ENCODE peak calls at places on chromosomes 16 and 17, in four cellular contexts. D is SK-N-SH, U is K562, L is GM12878. S is an unnamed sample.

GRCh38 chr16:87706278-87707000 is 59.3 kb downstream of the KLHDC4 start:
- DNase-seq in D (no peak), U (no peak), L (no peak), S (no peak)

GRCh38 chr17:5500247-5500803 is 14.0 kb downstream of the MIS12 start:
- DNase-seq in D (no peak), U (no peak), L (no peak), S (no peak)

GRCh38 chr17:64505320-64506200 is 529 bp downstream of the DDX5 start:
- DNase-seq in D (peak), U (peak), L (no peak), S (no peak)

GRCh38 chr17:81403671-81404534 is 8.6 kb downstream of the BAHCC1 start:
- DNase-seq in D (peak), U (no peak), L (no peak), S (no peak)

GRCh38 chr17:43467981-43468541 is 15.7 kb upstream of the DHX8 start:
- DNase-seq in D (no peak), U (no peak), L (no peak), S (no peak)

GRCh38 chr17:65185686-65186382 is 48.7 kb downstream of the RGS9 start:
- DNase-seq in D (peak), U (no peak), L (no peak), S (no peak)

GRCh38 chr16:85824161-85825135 is 25.0 kb downstream of the COX4I1 start:
- DNase-seq in D (no peak), U (no peak), L (no peak), S (no peak)

GRCh38 chr17:15501788-15502187 is 34.4 kb upstream of the CDRT4 start:
- DNase-seq in D (no peak), U (no peak), L (no peak), S (no peak)

GRCh38 chr17:59038734-59039133 is 67.9 kb downstream of the TRIM37 start:
- DNase-seq in D (no peak), U (no peak), L (no peak), S (no peak)

GRCh38 chr17:81923302-81924260 is 4.0 kb downstream of the MAFG start:
- DNase-seq in D (no peak), U (peak), L (no peak), S (no peak)

GRCh38 chr17:82173351-82174041 is 39.1 kb downstream of the CCDC57 start:
- DNase-seq in D (no peak), U (peak), L (no peak), S (no peak)

GRCh38 chr17:51057534-51057933 is 63.1 kb downstream of the SPAG9 start:
- DNase-seq in D (no peak), U (no peak), L (no peak), S (no peak)

GRCh38 chr16:84086996-84087395 is 29.7 kb downstream of the MBTPS1 start:
- DNase-seq in D (no peak), U (no peak), L (no peak), S (no peak)

GRCh38 chr17:4852504-4853075 is 19.4 kb downstream of the MINK1 start:
- DNase-seq in D (peak), U (peak), L (no peak), S (no peak)

GRCh38 chr17:61353211-61353610 is 46.4 kb upstream of the TBX2 start:
- DNase-seq in D (no peak), U (no peak), L (no peak), S (no peak)

GRCh38 chr17:61353615-61354014 is 46.0 kb upstream of the TBX2 start:
- DNase-seq in D (no peak), U (no peak), L (no peak), S (no peak)

GRCh38 chr17:61352771-61353170 is 46.9 kb upstream of the TBX2 start:
- DNase-seq in D (no peak), U (no peak), L (no peak), S (no peak)

GRCh38 chr17:61352408-61352770 is 47.3 kb upstream of the TBX2 start:
- DNase-seq in D (no peak), U (no peak), L (no peak), S (no peak)

GRCh38 chr17:61351745-61352407 is 47.8 kb upstream of the TBX2 start:
- DNase-seq in D (no peak), U (no peak), L (no peak), S (no peak)
- TF ChIP-seq NRF1 in D (no peak), U (no peak), L (no peak), S (no peak)

DNA sequence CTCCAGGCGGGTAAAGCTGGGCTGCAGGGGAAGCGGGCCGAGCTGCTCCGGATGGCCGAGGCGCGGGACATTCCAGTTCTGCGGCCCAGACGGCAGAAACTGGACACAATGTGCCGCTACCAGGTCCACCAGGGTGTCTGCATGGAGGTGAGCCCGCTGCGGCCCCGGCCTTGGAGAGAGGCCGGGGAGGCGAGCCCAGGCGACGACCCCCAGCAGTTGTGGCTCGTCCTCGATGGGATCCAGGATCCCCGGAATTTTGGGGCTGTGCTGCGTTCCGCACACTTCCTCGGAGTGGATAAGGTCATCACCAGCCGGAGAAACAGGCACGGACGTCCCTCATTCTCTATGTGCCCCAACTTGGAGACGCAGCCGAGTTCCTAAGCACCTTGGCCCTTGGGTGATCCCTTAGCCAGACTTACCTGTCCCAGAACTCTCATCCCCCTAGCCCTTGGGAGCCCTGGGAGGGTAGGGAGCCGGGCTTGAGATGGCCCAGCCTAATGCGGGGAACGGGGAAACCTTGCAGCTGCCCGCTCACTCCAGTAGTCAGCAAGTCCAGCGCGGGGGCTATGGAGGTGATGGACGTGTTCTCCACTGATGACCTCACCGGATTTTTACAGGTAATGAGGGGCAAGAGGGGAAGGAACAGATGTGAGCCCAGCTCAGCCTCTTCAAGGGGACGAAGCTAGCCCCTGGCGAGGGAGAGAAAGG is 801 bp downstream of the MRM1 start:
- DNase-seq in D (no peak), U (peak), L (no peak), S (peak)
- TF ChIP-seq USF2 in D (no peak), U (no peak), L (no peak), S (no peak)

GRCh38 chr16:74607967-74608356 is 1.0 kb upstream of the GLG1 start:
- DNase-seq in D (no peak), U (no peak), L (no peak), S (peak)

GRCh38 chr16:74607310-74607966 is 524 bp upstream of the GLG1 start:
- DNase-seq in D (no peak), U (no peak), L (no peak), S (peak)

GRCh38 chr16:74605332-74605731 is 1.6 kb downstream of the GLG1 start:
- DNase-seq in D (no peak), U (no peak), L (no peak), S (no peak)

GRCh38 chr16:74606521-74607309 is at the start of gene GLG1:
- DNase-seq in D (peak), U (peak), L (peak), S (peak)

GRCh38 chr16:74605746-74606520 is 981 bp downstream of the GLG1 start:
- DNase-seq in D (no peak), U (no peak), L (no peak), S (no peak)
- TF ChIP-seq NRF1 in D (no peak), U (no peak), L (no peak), S (no peak)

DNA sequence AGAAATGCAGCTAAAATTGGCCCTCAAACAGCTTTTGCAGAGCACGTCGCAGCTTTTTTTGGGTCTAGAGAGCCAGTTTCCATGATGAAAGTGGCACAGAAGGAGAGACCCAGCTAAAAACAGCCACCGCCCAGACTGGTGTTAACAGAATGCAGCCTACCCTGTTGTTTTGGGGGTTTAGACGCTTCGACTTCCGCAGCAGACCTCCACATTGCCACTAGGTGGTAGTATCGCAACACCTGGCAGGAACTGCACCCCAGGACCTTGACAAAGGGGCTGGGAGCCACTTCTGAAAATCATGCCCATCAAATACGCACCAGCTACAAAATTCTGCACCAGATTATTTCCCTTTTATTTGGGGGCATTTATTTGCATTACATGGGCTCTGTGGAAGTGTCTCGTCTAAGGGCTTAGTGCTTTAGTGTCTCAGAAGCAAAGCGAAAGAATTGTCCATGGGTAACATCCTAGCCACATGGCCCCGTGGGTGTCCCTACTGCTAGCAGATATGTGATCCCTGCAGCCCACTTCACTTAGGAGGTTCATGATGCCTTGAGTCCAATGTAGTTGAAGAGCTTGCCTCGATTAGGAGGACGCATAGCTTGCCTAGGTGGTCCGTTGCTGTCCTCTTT is 167.1 kb downstream of the HAPSTR1 start:
- DNase-seq in D (peak), U (peak), L (no peak), S (peak)
- TF ChIP-seq USF2 in D (no peak), U (no peak), L (no peak), S (no peak)

GRCh38 chr16:57575468-57576277 is 33.2 kb downstream of the ADGRG5 start:
- DNase-seq in D (no peak), U (peak), L (no peak), S (no peak)

GRCh38 chr16:57577691-57578224 is 35.3 kb downstream of the ADGRG5 start:
- DNase-seq in D (peak), U (peak), L (no peak), S (no peak)

GRCh38 chr16:57576429-57576870 is 34.0 kb downstream of the ADGRG5 start:
- DNase-seq in D (peak), U (peak), L (peak), S (peak)

GRCh38 chr16:57578521-57579360 is 36.3 kb downstream of the ADGRG5 start:
- DNase-seq in D (no peak), U (peak), L (no peak), S (no peak)

GRCh38 chr16:57577214-57577613 is 34.8 kb downstream of the ADGRG5 start:
- DNase-seq in D (no peak), U (no peak), L (no peak), S (no peak)
- TF ChIP-seq NRF1 in D (no peak), U (no peak), L (no peak), S (no peak)

DNA sequence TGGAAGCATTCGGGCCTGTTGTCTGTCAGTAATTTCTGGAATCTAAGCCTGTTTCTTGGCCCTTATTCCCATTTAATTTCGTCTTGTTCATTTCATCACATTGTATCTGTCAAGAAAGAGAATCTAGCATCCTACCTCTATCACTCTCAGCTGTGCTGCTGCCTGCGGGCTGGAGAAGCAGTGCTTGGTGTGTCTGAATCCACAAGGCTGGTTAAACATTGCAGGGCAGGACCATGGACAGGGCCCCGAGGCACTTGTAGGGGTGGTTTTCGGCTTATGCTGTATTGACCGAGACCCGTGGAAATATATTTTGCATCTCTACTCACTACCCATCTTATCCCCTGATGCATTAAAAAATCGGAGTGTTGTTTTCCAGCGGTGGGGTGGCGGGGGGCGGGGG is 3.1 kb downstream of the RAB11FIP4 start:
- DNase-seq in D (no peak), U (peak), L (no peak), S (peak)
- TF ChIP-seq USF2 in D (no peak), U (no peak), L (no peak), S (no peak)

GRCh38 chr16:4272114-4272954 is 489 bp downstream of the TFAP4 start:
- DNase-seq in D (peak), U (peak), L (no peak), S (peak)

GRCh38 chr16:4273858-4274291 is 1.1 kb upstream of the TFAP4 start:
- DNase-seq in D (peak), U (no peak), L (no peak), S (no peak)

GRCh38 chr16:4270091-4270490 is 2.7 kb downstream of the TFAP4 start:
- DNase-seq in D (no peak), U (no peak), L (no peak), S (no peak)

GRCh38 chr16:4271176-4272113 is 1.4 kb downstream of the TFAP4 start:
- DNase-seq in D (peak), U (peak), L (peak), S (peak)

GRCh38 chr16:4270595-4270994 is 2.2 kb downstream of the TFAP4 start:
- DNase-seq in D (no peak), U (no peak), L (no peak), S (no peak)
- TF ChIP-seq NRF1 in D (no peak), U (no peak), L (no peak), S (no peak)

GRCh38 chr16:10934325-10935107 is 7.8 kb downstream of the DEXI start:
- DNase-seq in D (no peak), U (no peak), L (no peak), S (no peak)
- TF ChIP-seq USF2 in D (no peak), U (no peak), L (no peak), S (no peak)

GRCh38 chr16:2364638-2365210 is 24.2 kb upstream of the ABCA3 start:
- DNase-seq in D (peak), U (peak), L (no peak), S (no peak)

GRCh38 chr16:2365397-2365796 is 24.9 kb upstream of the ABCA3 start:
- DNase-seq in D (no peak), U (no peak), L (no peak), S (no peak)

GRCh38 chr16:2365895-2366294 is 25.4 kb upstream of the ABCA3 start:
- DNase-seq in D (no peak), U (no peak), L (no peak), S (no peak)

GRCh38 chr16:2370725-2371124 is 30.2 kb upstream of the ABCA3 start:
- DNase-seq in D (no peak), U (no peak), L (no peak), S (no peak)

DNA sequence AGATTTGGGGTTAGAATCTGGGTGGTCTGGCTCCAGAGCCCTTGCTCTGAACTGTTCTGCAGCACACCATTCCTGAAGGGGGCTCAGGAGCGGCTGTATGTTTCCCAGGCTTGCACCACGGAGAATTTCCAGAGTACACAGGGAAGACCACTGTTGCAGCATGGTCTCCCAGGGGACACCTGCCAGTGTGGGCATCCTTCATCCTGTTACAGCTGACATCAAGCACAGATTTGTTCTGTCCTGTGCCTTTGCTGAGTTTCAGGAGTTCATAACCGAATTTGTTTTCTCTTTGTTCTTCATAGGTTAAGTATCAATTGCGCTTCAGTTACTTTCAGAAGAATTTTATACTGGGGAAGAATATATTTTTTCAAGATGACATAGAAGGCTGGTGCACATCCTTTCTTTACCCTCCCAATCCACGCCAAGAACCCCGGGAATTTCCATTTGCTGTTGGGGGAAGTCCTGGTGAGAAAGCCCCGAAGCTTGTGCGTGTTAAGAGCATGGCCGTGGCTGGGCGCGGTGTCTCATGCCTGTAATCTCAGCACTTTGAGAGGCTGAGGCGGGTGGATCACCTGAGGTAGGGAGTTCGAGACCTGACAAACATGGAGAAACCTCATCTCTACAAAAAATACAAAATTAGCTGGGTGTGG is 26.3 kb upstream of the ABCA3 start:
- DNase-seq in D (no peak), U (no peak), L (peak), S (no peak)
- TF ChIP-seq NRF1 in D (no peak), U (no peak), L (no peak), S (no peak)

GRCh38 chr17:44759096-44759915 is 518 bp downstream of the ADAM11 start:
- DNase-seq in D (peak), U (peak), L (no peak), S (no peak)
- TF ChIP-seq USF2 in D (no peak), U (no peak), L (no peak), S (no peak)

S was measured in H1.